ENCODE peak calls at places on chromosome 9, in six cellular contexts. K is GM04504; V is NAMALWA; A is posterior cingulate gyrus; Z is effector memory CD4-positive, alpha-beta T cell; U is fibroblast of the aortic adventitia. B is an unnamed sample.

GRCh38 chr9:94697972-94698581 is 28.4 kb upstream of the AOPEP start:
- DNase-seq in K (no peak), V (no peak), A (no peak), Z (no peak), U (peak), B (peak)

GRCh38 chr9:113634597-113635515 is 171.3 kb downstream of the RGS3 start:
- DNase-seq in K (no peak), V (no peak), A (no peak), Z (no peak), U (no peak), B (no peak)

GRCh38 chr9:95363051-95363841 is 45.7 kb upstream of the FANCC start:
- DNase-seq in K (no peak), V (no peak), A (no peak), Z (no peak), U (peak), B (peak)

GRCh38 chr9:9352877-9353481 is 1259.8 kb downstream of the PTPRD start:
- DNase-seq in K (no peak), V (peak), A (peak), Z (no peak), U (peak), B (peak)

GRCh38 chr9:13278023-13278367 is 1.5 kb downstream of the MPDZ start:
- DNase-seq in K (no peak), V (no peak), A (no peak), Z (no peak), U (peak), B (peak)

GRCh38 chr9:83964973-83965349 is 15.1 kb downstream of the HNRNPK start:
- DNase-seq in K (no peak), V (peak), A (no peak), Z (no peak), U (peak), B (peak)

GRCh38 chr9:6915635-6916034 is 157.9 kb downstream of the KDM4C start:
- DNase-seq in K (no peak), V (no peak), A (no peak), Z (no peak), U (no peak), B (no peak)

GRCh38 chr9:127763918-127764384 is 14.5 kb downstream of the SH2D3C start:
- DNase-seq in K (no peak), V (peak), A (peak), Z (no peak), U (no peak), B (peak)

GRCh38 chr9:108835831-108836230 is 20.0 kb downstream of the ACTL7B start:
- DNase-seq in K (no peak), V (no peak), A (no peak), Z (no peak), U (no peak), B (no peak)

GRCh38 chr9:99253772-99254431 is 31.8 kb downstream of the SEC61B start:
- DNase-seq in K (no peak), V (peak), A (peak), Z (peak), U (no peak), B (no peak)

GRCh38 chr9:136518623-136519022 is 27.2 kb downstream of the NOTCH1 start:
- DNase-seq in K (no peak), V (no peak), A (no peak), Z (no peak), U (no peak), B (no peak)

GRCh38 chr9:79054500-79054899 is 517.3 kb upstream of the TLE4 start:
- DNase-seq in K (no peak), V (no peak), A (no peak), Z (no peak), U (no peak), B (peak)

GRCh38 chr9:133351526-133351907 is 3.5 kb downstream of the RPL7A start:
- DNase-seq in K (no peak), V (no peak), A (no peak), Z (no peak), U (peak), B (no peak)

GRCh38 chr9:99020786-99021436 is 77.2 kb downstream of the COL15A1 start:
- DNase-seq in K (no peak), V (no peak), A (no peak), Z (no peak), U (no peak), B (peak)

GRCh38 chr9:95715911-95716435 is 159.5 kb upstream of the ERCC6L2 start:
- DNase-seq in K (no peak), V (no peak), A (no peak), Z (no peak), U (no peak), B (no peak)

GRCh38 chr9:105690742-105691141 is 3.6 kb upstream of the TMEM38B start:
- DNase-seq in K (no peak), V (peak), A (no peak), Z (no peak), U (peak), B (peak)

GRCh38 chr9:124390812-124391658 is 24.2 kb downstream of the PSMB7 start:
- DNase-seq in K (no peak), V (no peak), A (no peak), Z (no peak), U (peak), B (peak)

GRCh38 chr9:14437336-14438231 is 123.6 kb upstream of the NFIB start:
- DNase-seq in K (no peak), V (no peak), A (peak), Z (no peak), U (no peak), B (no peak)

GRCh38 chr9:18626046-18626698 is 152.2 kb downstream of the ADAMTSL1 start:
- DNase-seq in K (no peak), V (no peak), A (no peak), Z (no peak), U (no peak), B (no peak)

GRCh38 chr9:13186091-13186490 is 93.4 kb downstream of the MPDZ start:
- DNase-seq in K (no peak), V (no peak), A (no peak), Z (no peak), U (peak), B (peak)